ENCODE peak calls at places on chromosomes 7 and 10, in seven cellular contexts. One of them, this sample, is unnamed.

GRCh38 chr7:27223941-27224590 is 18.5 kb upstream of the EVX1 start:
- DNase-seq in dorsolateral prefrontal cortex: no peak
- DNase-seq in HL-60: no peak
- DNase-seq in OCI-LY7: no peak
- DNase-seq in HepG2: no peak
- DNase-seq in A549: no peak
- DNase-seq in heart right ventricle: no peak
- DNase-seq in this sample: no peak

GRCh38 chr7:11341285-11341944 is 367.7 kb downstream of the PHF14 start:
- DNase-seq in dorsolateral prefrontal cortex: peak; percentile 23
- DNase-seq in HL-60: peak; percentile 13
- DNase-seq in OCI-LY7: no peak
- DNase-seq in HepG2: no peak
- DNase-seq in A549: no peak
- DNase-seq in heart right ventricle: no peak
- DNase-seq in this sample: no peak

GRCh38 chr7:77940647-77941046 is 142.1 kb downstream of the PHTF2 start:
- DNase-seq in dorsolateral prefrontal cortex: no peak
- DNase-seq in HL-60: peak; percentile 9
- DNase-seq in OCI-LY7: peak; percentile 38
- DNase-seq in HepG2: peak; percentile 36
- DNase-seq in A549: peak; percentile 38
- DNase-seq in heart right ventricle: peak; percentile 8
- DNase-seq in this sample: peak; percentile 34

GRCh38 chr7:99976626-99977025 is 795 bp upstream of the AZGP1 start:
- DNase-seq in dorsolateral prefrontal cortex: no peak
- DNase-seq in HL-60: no peak
- DNase-seq in OCI-LY7: no peak
- DNase-seq in HepG2: peak; percentile 44
- DNase-seq in A549: no peak
- DNase-seq in heart right ventricle: no peak
- DNase-seq in this sample: no peak

GRCh38 chr10:80664071-80664680 is 126.5 kb downstream of the SH2D4B start:
- DNase-seq in dorsolateral prefrontal cortex: peak; percentile 34
- DNase-seq in HL-60: peak; percentile 69
- DNase-seq in OCI-LY7: peak; percentile 40
- DNase-seq in HepG2: peak; percentile 56
- DNase-seq in A549: peak; percentile 68
- DNase-seq in heart right ventricle: peak; percentile 74
- DNase-seq in this sample: peak; percentile 50

GRCh38 chr7:962401-963081 is 8.1 kb upstream of the ADAP1 start:
- DNase-seq in dorsolateral prefrontal cortex: no peak
- DNase-seq in HL-60: no peak
- DNase-seq in OCI-LY7: no peak
- DNase-seq in HepG2: no peak
- DNase-seq in A549: no peak
- DNase-seq in heart right ventricle: no peak
- DNase-seq in this sample: no peak

GRCh38 chr7:60706-61105 is 131.7 kb upstream of the FAM20C start:
- DNase-seq in dorsolateral prefrontal cortex: no peak
- DNase-seq in HL-60: no peak
- DNase-seq in OCI-LY7: no peak
- DNase-seq in HepG2: no peak
- DNase-seq in A549: no peak
- DNase-seq in heart right ventricle: no peak
- DNase-seq in this sample: no peak

GRCh38 chr10:31419394-31420063 is 100.5 kb downstream of the ZEB1 start:
- DNase-seq in dorsolateral prefrontal cortex: no peak
- DNase-seq in HL-60: no peak
- DNase-seq in OCI-LY7: no peak
- DNase-seq in HepG2: no peak
- DNase-seq in A549: no peak
- DNase-seq in heart right ventricle: no peak
- DNase-seq in this sample: no peak

GRCh38 chr7:35646289-35647033 is 48.5 kb downstream of the HERPUD2 start:
- DNase-seq in dorsolateral prefrontal cortex: no peak
- DNase-seq in HL-60: no peak
- DNase-seq in OCI-LY7: no peak
- DNase-seq in HepG2: no peak
- DNase-seq in A549: no peak
- DNase-seq in heart right ventricle: no peak
- DNase-seq in this sample: no peak

DNA sequence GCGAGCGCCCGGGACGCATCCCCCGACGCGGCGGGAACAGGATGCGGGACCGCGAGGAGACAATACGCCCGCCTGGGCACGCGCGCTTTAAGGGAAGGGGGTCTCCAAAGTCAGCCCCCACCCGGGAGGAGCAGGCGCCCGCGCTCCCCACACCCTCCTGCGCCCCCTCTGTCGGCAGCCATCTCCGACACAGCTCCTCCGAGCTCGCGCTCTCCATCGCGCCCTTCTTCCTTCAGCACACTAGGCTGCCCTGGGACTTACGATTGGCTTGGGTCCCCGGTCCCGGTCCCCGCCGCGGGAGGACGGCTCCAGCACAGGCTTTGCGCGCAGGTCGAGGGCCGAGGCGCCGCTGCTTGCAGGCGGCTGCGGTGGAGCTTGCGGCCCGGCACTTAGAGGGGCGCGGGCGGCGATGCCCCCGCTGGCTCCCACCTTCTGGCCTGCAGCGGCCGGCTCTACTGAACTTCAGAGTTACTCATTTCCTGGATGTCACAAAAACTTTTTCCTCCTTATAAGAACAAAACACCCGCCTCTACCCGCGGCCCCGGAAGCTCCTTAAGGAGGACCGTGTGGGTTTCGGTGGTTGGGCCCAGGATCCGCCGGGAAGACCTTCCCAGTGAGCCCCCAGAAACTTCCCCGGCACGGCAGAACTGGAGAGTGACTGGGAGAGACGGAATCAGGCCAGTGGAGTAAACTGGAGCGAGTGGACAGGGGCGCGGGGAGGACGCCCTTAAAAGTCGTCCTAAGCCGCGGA is at the start of gene ITPRIP:
- DNase-seq in dorsolateral prefrontal cortex: no peak
- DNase-seq in HL-60: peak; percentile 84
- DNase-seq in OCI-LY7: peak; percentile 87
- DNase-seq in HepG2: peak; percentile 33
- DNase-seq in A549: peak; percentile 81
- DNase-seq in heart right ventricle: peak; percentile 84
- DNase-seq in this sample: peak; percentile 70
- TF ChIP-seq CTCF in dorsolateral prefrontal cortex: no peak
- TF ChIP-seq CTCF in HL-60: no peak
- TF ChIP-seq CTCF in OCI-LY7: peak; percentile 58
- TF ChIP-seq CTCF in HepG2: peak; percentile 45
- TF ChIP-seq CTCF in A549: no peak
- TF ChIP-seq CTCF in heart right ventricle: no peak
- TF ChIP-seq CTCF in this sample: no peak

GRCh38 chr7:117862378-117862777 is 10.9 kb downstream of the CTTNBP2 start:
- DNase-seq in dorsolateral prefrontal cortex: no peak
- DNase-seq in HL-60: no peak
- DNase-seq in OCI-LY7: no peak
- DNase-seq in HepG2: peak; percentile 47
- DNase-seq in A549: no peak
- DNase-seq in heart right ventricle: no peak
- DNase-seq in this sample: no peak
- H3K27ac ChIP-seq in dorsolateral prefrontal cortex: peak overlapping the region; percentile 8
- H3K27ac ChIP-seq in HL-60: no peak overlapping the region
- H3K27ac ChIP-seq in OCI-LY7: no peak overlapping the region
- H3K27ac ChIP-seq in HepG2: no peak overlapping the region
- H3K27ac ChIP-seq in A549: no peak overlapping the region
- H3K27ac ChIP-seq in heart right ventricle: no peak overlapping the region
- H3K27ac ChIP-seq in this sample: no peak overlapping the region

GRCh38 chr7:129055294-129055816 is 444 bp upstream of the TNPO3 start:
- DNase-seq in dorsolateral prefrontal cortex: no peak
- DNase-seq in HL-60: no peak
- DNase-seq in OCI-LY7: no peak
- DNase-seq in HepG2: no peak
- DNase-seq in A549: no peak
- DNase-seq in heart right ventricle: no peak
- DNase-seq in this sample: no peak
- TF ChIP-seq CTCF in dorsolateral prefrontal cortex: no peak
- TF ChIP-seq CTCF in HL-60: no peak
- TF ChIP-seq CTCF in OCI-LY7: no peak
- TF ChIP-seq CTCF in HepG2: no peak
- TF ChIP-seq CTCF in A549: no peak
- TF ChIP-seq CTCF in heart right ventricle: no peak
- TF ChIP-seq CTCF in this sample: no peak

DNA sequence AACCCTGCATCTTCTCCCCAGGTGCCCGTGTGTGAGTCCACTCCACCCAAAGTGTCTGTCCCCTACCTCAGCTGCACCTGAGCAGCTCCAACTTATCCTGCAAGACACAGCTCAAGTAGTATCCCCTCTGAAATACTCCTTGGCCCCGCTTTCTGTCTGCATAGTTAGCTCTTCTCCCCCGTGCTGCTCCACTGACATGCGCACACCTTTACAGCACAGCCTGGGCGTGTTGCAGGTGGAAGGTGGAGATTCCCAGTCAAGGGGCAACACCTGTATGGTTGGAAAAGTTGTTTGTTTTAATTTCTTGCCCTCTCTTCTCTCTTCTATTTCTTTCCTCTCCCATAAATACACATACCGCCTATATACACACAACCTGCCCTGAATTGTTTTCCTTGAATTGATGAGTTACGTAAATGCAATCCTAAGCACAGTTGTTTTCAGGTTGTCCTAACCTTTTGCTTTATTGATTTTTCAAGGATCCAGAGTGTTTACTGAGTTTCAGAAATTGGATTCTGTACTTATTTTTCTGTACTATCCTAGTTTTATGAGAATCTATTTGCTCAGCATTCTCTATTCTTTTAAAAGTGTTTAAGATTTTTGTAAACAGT is 14.9 kb downstream of the MET start:
- DNase-seq in dorsolateral prefrontal cortex: no peak
- DNase-seq in HL-60: no peak
- DNase-seq in OCI-LY7: no peak
- DNase-seq in HepG2: peak; percentile 70
- DNase-seq in A549: no peak
- DNase-seq in heart right ventricle: no peak
- DNase-seq in this sample: no peak
- H3K27ac ChIP-seq in dorsolateral prefrontal cortex: no peak overlapping the region
- H3K27ac ChIP-seq in HL-60: no peak overlapping the region
- H3K27ac ChIP-seq in OCI-LY7: no peak overlapping the region
- H3K27ac ChIP-seq in HepG2: peak overlapping the region; percentile 47
- H3K27ac ChIP-seq in A549: peak overlapping the region; percentile 89
- H3K27ac ChIP-seq in heart right ventricle: no peak overlapping the region
- H3K27ac ChIP-seq in this sample: peak overlapping the region; percentile 70

DNA sequence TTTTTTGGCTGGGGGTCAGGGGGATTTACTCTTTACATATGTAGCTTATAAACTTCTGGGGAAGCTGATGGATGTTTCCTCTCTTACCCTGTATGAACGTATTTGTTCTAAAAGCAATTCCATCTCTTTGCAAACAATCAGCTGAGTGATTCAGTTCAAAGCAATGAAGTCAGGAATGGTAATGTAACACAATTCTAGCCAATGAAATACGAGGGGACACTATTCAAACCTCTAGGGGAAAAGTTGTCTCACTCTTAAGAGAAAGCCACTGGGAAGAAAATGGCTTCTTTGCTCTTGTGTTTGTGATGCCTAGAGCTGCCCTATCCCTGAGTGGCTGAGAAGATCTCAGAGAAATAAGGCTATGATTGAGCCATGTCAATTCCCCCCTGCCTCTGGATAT is 134.8 kb upstream of the SEMA3C start:
- DNase-seq in dorsolateral prefrontal cortex: no peak
- DNase-seq in HL-60: no peak
- DNase-seq in OCI-LY7: no peak
- DNase-seq in HepG2: peak; percentile 9
- DNase-seq in A549: peak; percentile 8
- DNase-seq in heart right ventricle: no peak
- DNase-seq in this sample: no peak
- TF ChIP-seq CTCF in dorsolateral prefrontal cortex: no peak
- TF ChIP-seq CTCF in HL-60: no peak
- TF ChIP-seq CTCF in OCI-LY7: no peak
- TF ChIP-seq CTCF in HepG2: no peak
- TF ChIP-seq CTCF in A549: no peak
- TF ChIP-seq CTCF in heart right ventricle: no peak
- TF ChIP-seq CTCF in this sample: no peak

GRCh38 chr10:52864459-52865106 is 92.0 kb upstream of the MBL2 start:
- DNase-seq in dorsolateral prefrontal cortex: no peak
- DNase-seq in HL-60: no peak
- DNase-seq in OCI-LY7: no peak
- DNase-seq in HepG2: peak; percentile 64
- DNase-seq in A549: no peak
- DNase-seq in heart right ventricle: peak; percentile 43
- DNase-seq in this sample: peak; percentile 94
- H3K27ac ChIP-seq in dorsolateral prefrontal cortex: no peak overlapping the region
- H3K27ac ChIP-seq in HL-60: no peak overlapping the region
- H3K27ac ChIP-seq in OCI-LY7: no peak overlapping the region
- H3K27ac ChIP-seq in HepG2: no peak overlapping the region
- H3K27ac ChIP-seq in A549: no peak overlapping the region
- H3K27ac ChIP-seq in heart right ventricle: no peak overlapping the region
- H3K27ac ChIP-seq in this sample: peak overlapping the region; percentile 86

DNA sequence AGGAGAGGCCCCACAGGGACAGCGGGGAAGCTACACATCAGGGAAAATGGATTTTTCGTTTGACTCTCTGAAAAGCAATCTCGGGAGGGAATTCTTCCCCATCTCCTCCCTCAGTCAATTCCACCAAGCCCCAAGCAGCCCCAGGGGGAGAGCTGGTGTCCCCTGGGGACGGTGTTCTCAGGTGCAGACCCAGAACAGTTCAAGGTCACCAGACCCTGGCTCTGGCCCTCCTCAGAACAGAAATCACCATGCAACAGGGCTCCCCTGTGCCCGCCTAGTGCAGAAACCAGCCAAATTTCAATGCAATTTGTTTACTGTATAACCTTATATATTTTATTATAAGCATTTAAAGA is 34.1 kb downstream of the GSDME start:
- DNase-seq in dorsolateral prefrontal cortex: no peak
- DNase-seq in HL-60: no peak
- DNase-seq in OCI-LY7: peak; percentile 34
- DNase-seq in HepG2: no peak
- DNase-seq in A549: no peak
- DNase-seq in heart right ventricle: no peak
- DNase-seq in this sample: no peak
- TF ChIP-seq CTCF in dorsolateral prefrontal cortex: no peak
- TF ChIP-seq CTCF in HL-60: no peak
- TF ChIP-seq CTCF in OCI-LY7: peak; percentile 16
- TF ChIP-seq CTCF in HepG2: no peak
- TF ChIP-seq CTCF in A549: no peak
- TF ChIP-seq CTCF in heart right ventricle: no peak
- TF ChIP-seq CTCF in this sample: no peak